ENCODE peak calls at places on chromosomes 11 and 22, in four cellular contexts. W is GM23248, B is mammary epithelial cell, L is neural progenitor cell. Y is an unnamed sample.

GRCh38 chr11:131969261-131969660 is 598.8 kb downstream of the NTM start:
- DNase-seq in W (no peak), B (no peak), L (no peak), Y (no peak)

GRCh38 chr11:61540528-61540927 is 32.0 kb downstream of the LRRC10B start:
- DNase-seq in W (no peak), B (no peak), L (no peak), Y (no peak)

GRCh38 chr11:77039491-77040400 is 5.5 kb downstream of the B3GNT6 start:
- DNase-seq in W (peak; percentile 65), B (peak; percentile 41), L (peak; percentile 69), Y (no peak)

GRCh38 chr11:67564230-67564629 is 19.4 kb upstream of the GSTP1 start:
- DNase-seq in W (peak; percentile 45), B (peak; percentile 40), L (no peak), Y (no peak)

GRCh38 chr11:12147827-12148226 is 37.4 kb downstream of the MICAL2 start:
- DNase-seq in W (no peak), B (no peak), L (no peak), Y (no peak)

GRCh38 chr11:131581006-131581405 is 210.6 kb downstream of the NTM start:
- DNase-seq in W (peak; percentile 68), B (no peak), L (no peak), Y (no peak)

GRCh38 chr11:117179048-117179999 is 781 bp downstream of the SIDT2 start:
- DNase-seq in W (peak; percentile 73), B (peak; percentile 17), L (peak; percentile 34), Y (peak; percentile 89)

GRCh38 chr22:32515074-32515473 is 40.5 kb downstream of the FBXO7 start:
- DNase-seq in W (no peak), B (no peak), L (no peak), Y (no peak)

GRCh38 chr22:49768077-49768476 is 59.6 kb downstream of the BRD1 start:
- DNase-seq in W (no peak), B (no peak), L (no peak), Y (peak; percentile 66)

GRCh38 chr11:61917357-61918109 is at the start of gene RAB3IL1:
- DNase-seq in W (peak; percentile 78), B (no peak), L (peak; percentile 90), Y (peak; percentile 90)

GRCh38 chr11:114081641-114082414 is 22.3 kb downstream of the ZBTB16 start:
- DNase-seq in W (peak; percentile 46), B (no peak), L (no peak), Y (no peak)

GRCh38 chr11:115222218-115222862 is 281.9 kb downstream of the CADM1 start:
- DNase-seq in W (peak; percentile 83), B (peak; percentile 87), L (peak; percentile 34), Y (no peak)

GRCh38 chr11:107054391-107054790 is 36.1 kb upstream of the GUCY1A2 start:
- DNase-seq in W (no peak), B (no peak), L (no peak), Y (no peak)

GRCh38 chr11:67029146-67029545 is 6.2 kb downstream of the SYT12 start:
- DNase-seq in W (no peak), B (no peak), L (no peak), Y (no peak)

GRCh38 chr11:74283580-74284180 is 27.8 kb downstream of the P4HA3 start:
- DNase-seq in W (peak; percentile 11), B (no peak), L (no peak), Y (no peak)

GRCh38 chr22:49394116-49394785 is 433.4 kb downstream of the BRD1 start:
- DNase-seq in W (no peak), B (no peak), L (no peak), Y (no peak)

DNA sequence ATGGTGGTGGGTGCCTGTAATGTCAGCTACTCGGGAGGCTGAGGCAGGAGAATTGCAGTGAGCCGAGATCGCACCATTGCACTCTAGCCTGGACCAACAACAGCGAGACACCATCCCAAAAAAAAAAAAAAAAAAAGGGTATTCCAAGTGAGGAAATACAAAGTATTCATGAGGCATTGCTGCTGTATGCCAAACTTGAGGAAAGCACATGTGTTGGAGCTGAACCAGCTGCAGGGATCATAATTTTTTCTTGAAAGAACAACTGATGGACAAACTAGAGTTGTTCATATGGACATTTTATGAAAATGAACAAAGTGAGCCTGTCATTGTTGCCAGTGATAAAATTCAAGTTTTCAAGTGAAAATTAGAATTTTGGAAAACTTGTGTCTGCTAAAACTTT is 15.8 kb downstream of the MARK2 start:
- DNase-seq in W (no peak), B (no peak), L (no peak), Y (no peak)
- H3K9ac ChIP-seq in W (no peak overlapping the region), B (no peak overlapping the region), L (no peak overlapping the region), Y (no peak overlapping the region)

DNA sequence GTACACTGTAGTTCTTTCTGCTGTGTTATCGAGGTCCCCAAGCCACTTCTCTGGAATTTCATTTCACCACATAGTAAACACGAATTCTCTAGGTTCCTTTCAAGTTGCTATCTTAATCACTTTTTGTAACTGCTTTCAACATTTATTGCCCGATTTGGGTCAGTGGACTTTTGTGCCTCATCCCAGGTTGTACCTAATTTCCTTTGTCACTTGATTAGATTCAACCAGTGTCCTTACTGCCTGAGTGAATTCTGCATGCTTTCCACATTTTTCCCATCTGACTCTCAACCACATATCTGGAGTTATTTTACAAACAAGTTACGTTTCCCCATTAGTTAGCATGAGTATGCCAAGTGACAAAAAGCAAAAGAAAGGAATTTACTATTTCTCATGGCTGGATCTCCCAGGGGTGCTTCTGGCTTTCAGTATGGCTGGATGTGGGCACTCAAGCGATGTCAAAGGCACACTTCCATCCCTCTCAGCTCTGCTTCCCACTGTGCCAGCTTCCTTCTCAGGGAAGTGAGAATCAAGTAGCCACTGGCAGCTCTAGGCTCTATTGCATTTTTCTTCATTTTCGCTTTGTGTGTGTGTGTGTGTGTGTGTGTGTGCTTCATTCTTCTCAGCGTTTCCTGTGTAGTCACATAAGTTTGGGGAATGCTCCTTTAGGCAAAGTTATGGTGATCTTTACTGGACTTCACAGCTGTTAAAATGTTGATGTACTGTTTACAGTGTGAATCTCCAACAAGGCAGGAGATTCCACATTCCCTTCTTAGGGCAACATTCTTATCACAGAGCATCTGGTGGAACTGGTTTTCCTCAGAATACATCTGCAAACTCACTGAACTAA is 128.9 kb downstream of the DBX1 start:
- DNase-seq in W (peak; percentile 87), B (peak; percentile 69), L (peak; percentile 37), Y (no peak)
- H3K9ac ChIP-seq in W (peak overlapping the region; percentile 45), B (no peak overlapping the region), L (no peak overlapping the region), Y (peak overlapping the region; percentile 42)

GRCh38 chr11:20111871-20112270 is 48.4 kb downstream of the DBX1 start:
- DNase-seq in W (peak; percentile 59), B (no peak), L (no peak), Y (no peak)

GRCh38 chr11:20112291-20113146 is 47.8 kb downstream of the DBX1 start:
- DNase-seq in W (peak; percentile 98), B (peak; percentile 95), L (no peak), Y (peak; percentile 92)

GRCh38 chr11:20109731-20110445 is 50.4 kb downstream of the DBX1 start:
- DNase-seq in W (peak; percentile 52), B (no peak), L (no peak), Y (no peak)

GRCh38 chr11:20113147-20113435 is 47.2 kb downstream of the DBX1 start:
- DNase-seq in W (no peak), B (peak; percentile 37), L (no peak), Y (no peak)

DNA sequence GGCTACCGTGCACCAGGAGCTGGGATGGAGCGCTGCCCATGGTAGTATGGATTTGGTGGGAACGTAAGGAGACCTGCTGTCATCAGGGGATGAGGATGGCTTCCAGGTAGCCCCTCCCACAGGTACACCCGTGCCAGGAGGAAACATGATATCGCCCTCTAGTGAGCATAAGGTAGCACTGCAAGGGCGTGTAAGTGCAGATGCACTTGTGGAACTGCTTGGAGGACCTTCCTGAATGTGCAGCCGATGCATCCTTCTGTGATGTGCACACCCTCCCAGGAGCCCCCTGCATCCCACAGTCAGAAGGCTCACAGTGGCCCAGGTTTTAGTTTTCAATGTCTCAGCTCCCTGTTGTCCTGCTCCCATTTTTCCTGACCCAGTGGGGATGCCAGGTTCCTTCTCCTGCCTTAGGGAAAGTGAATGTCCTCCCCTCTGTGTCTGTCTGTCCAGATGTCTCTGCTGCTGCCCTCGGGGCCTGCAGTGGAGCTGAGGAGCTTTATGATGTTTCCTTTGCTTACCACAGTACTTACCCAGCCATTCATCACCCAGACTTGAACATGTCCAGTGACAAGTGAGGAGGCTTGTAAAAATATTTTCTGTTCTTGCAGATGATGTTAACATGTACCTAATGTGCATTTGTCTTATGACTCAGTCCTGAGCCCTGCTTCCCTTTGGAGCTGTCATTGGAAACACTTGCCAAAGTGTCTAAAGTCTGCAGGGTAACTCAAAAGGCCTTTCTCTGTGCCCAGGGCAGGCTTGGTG is 49.2 kb downstream of the DBX1 start:
- DNase-seq in W (peak; percentile 71), B (peak; percentile 93), L (peak; percentile 76), Y (no peak)
- H3K9ac ChIP-seq in W (peak overlapping the region; percentile 82), B (no peak overlapping the region), L (no peak overlapping the region), Y (no peak overlapping the region)

DNA sequence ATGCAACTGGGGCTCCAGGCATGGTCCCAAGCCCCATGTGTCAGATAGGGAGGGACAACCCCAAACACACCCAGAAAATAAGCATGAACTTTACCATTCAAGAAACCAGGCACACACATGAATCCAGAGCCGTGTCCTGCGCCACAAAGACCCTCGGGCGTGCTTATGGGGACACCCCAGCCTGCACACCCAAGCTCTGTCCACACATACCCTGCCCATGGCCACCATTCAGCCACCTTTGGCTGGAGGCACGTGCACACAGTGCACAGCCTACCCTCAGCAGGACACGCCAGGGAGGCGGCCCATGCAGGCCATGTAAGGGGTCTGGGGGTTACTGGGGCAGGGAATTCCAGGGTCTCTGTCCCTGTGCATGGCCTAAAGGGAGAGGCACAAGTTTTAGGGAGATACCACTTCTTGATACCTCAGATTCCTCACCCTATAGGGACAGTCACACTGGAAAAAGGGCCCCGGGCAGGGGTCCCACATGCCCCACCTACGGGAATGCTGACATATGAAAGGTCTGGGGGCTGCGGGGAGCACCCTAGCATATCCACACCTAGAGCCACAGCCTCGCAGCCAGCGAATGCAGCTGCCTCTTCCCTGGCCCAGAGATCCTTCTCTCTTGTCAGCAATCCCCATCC is 20.6 kb downstream of the PACSIN2 start:
- DNase-seq in W (no peak), B (no peak), L (no peak), Y (no peak)
- H3K9ac ChIP-seq in W (peak overlapping the region; percentile 80), B (peak overlapping the region; percentile 8), L (no peak overlapping the region), Y (peak overlapping the region; percentile 40)

Y was measured in kidney.